ENCODE peak calls at places on chromosomes 12 and 14, in four cellular contexts. B is IMR-90, Y is bronchial epithelial cell, U is NCI-H1694. K is an unnamed sample.

GRCh38 chr12:64229796-64230195 is 7.7 kb upstream of the KICS2 start:
- DNase-seq in B (no peak), U (no peak), Y (no peak), K (no peak)

GRCh38 chr12:132597333-132598283 is 12.8 kb downstream of the LRCOL1 start:
- DNase-seq in U (no peak), B (peak; percentile 23), Y (no peak), K (peak; percentile 35)

GRCh38 chr12:109535863-109536250 is 37.4 kb downstream of the MMAB start:
- DNase-seq in B (no peak), U (no peak), Y (no peak), K (no peak)

GRCh38 chr12:12449533-12450025 is 92.7 kb downstream of the BORCS5 start:
- DNase-seq in B (peak; percentile 16), U (no peak), Y (peak; percentile 96), K (no peak)

GRCh38 chr12:52190860-52191729 is 719 bp downstream of the KRT80 start:
- DNase-seq in Y (no peak), U (no peak), B (peak; percentile 35), K (no peak)

GRCh38 chr12:57766464-57767311 is at the start of gene CYP27B1:
- DNase-seq in Y (peak; percentile 75), B (peak; percentile 7), U (no peak), K (no peak)

GRCh38 chr12:7601407-7601806 is 64.3 kb downstream of the APOBEC1 start:
- DNase-seq in Y (no peak), U (no peak), B (no peak), K (no peak)

GRCh38 chr12:65881348-65881961 is 57.2 kb downstream of the HMGA2 start:
- DNase-seq in U (no peak), Y (peak; percentile 44), B (peak; percentile 75), K (no peak)

GRCh38 chr12:124694846-124695497 is 127.6 kb upstream of the NCOR2 start:
- DNase-seq in U (peak; percentile 58), Y (peak; percentile 66), B (peak; percentile 91), K (no peak)

GRCh38 chr12:62291888-62292760 is 31.9 kb downstream of the USP15 start:
- DNase-seq in Y (peak; percentile 55), U (no peak), B (peak; percentile 43), K (no peak)

GRCh38 chr12:87928046-87928445 is 101.2 kb downstream of the C12orf50 start:
- DNase-seq in B (peak; percentile 41), U (no peak), Y (no peak), K (no peak)

GRCh38 chr12:11862794-11863193 is 207.9 kb upstream of the BCL2L14 start:
- DNase-seq in Y (no peak), U (no peak), B (peak; percentile 71), K (no peak)

GRCh38 chr14:48563465-48563864 is 888.1 kb upstream of the MDGA2 start:
- DNase-seq in U (no peak), B (peak; percentile 22), Y (peak; percentile 48), K (no peak)

GRCh38 chr14:37027188-37027824 is 145.1 kb downstream of the SLC25A21 start:
- DNase-seq in U (no peak), B (no peak), Y (no peak), K (no peak)

GRCh38 chr12:68621092-68622081 is 10.7 kb downstream of the RAP1B start:
- DNase-seq in B (no peak), Y (no peak), U (no peak), K (no peak)

GRCh38 chr14:94879504-94879903 is 109.6 kb upstream of the GSC start:
- DNase-seq in Y (no peak), U (no peak), B (no peak), K (no peak)

GRCh38 chr12:21527451-21528180 is 1.5 kb downstream of the SPX start:
- DNase-seq in B (peak; percentile 18), U (peak; percentile 39), Y (peak; percentile 50), K (peak; percentile 65)

GRCh38 chr14:74667758-74668157 is 45.1 kb downstream of the AREL1 start:
- DNase-seq in B (peak; percentile 79), U (no peak), Y (no peak), K (no peak)

GRCh38 chr12:1277905-1278304 is 286.9 kb downstream of the ERC1 start:
- DNase-seq in B (no peak), U (no peak), Y (no peak), K (peak; percentile 77)